ENCODE peak calls at places on chromosomes 12 and 14, in eight cellular contexts. One of them, this sample, is unnamed.

GRCh38 chr14:24064091-24064795 is 7.1 kb upstream of the CPNE6 start:
- DNase-seq in tibial artery: no peak
- DNase-seq in body of pancreas: no peak
- DNase-seq in neural progenitor cell: no peak
- DNase-seq in A549: no peak
- DNase-seq in IMR-90: no peak
- DNase-seq in stomach: no peak
- DNase-seq in fibroblast of lung: no peak
- DNase-seq in this sample: no peak

GRCh38 chr12:389138-390096 is at the start of gene KDM5A:
- DNase-seq in tibial artery: peak; percentile 94
- DNase-seq in body of pancreas: peak; percentile 89
- DNase-seq in neural progenitor cell: peak; percentile 97
- DNase-seq in A549: peak; percentile 97
- DNase-seq in IMR-90: peak; percentile 94
- DNase-seq in stomach: peak; percentile 92
- DNase-seq in fibroblast of lung: peak; percentile 96
- DNase-seq in this sample: peak; percentile 93

GRCh38 chr12:18363321-18363720 is 102.0 kb downstream of the PIK3C2G start:
- DNase-seq in tibial artery: no peak
- DNase-seq in body of pancreas: no peak
- DNase-seq in neural progenitor cell: peak; percentile 33
- DNase-seq in A549: no peak
- DNase-seq in IMR-90: no peak
- DNase-seq in stomach: no peak
- DNase-seq in fibroblast of lung: no peak
- DNase-seq in this sample: no peak

GRCh38 chr14:96824283-96824682 is 27.1 kb downstream of the VRK1 start:
- DNase-seq in tibial artery: no peak
- DNase-seq in body of pancreas: no peak
- DNase-seq in neural progenitor cell: no peak
- DNase-seq in A549: no peak
- DNase-seq in IMR-90: peak; percentile 83
- DNase-seq in stomach: no peak
- DNase-seq in fibroblast of lung: peak; percentile 76
- DNase-seq in this sample: no peak

GRCh38 chr12:132319359-132319950 is 9.9 kb downstream of the GALNT9 start:
- DNase-seq in tibial artery: no peak
- DNase-seq in body of pancreas: no peak
- DNase-seq in neural progenitor cell: no peak
- DNase-seq in A549: no peak
- DNase-seq in IMR-90: no peak
- DNase-seq in stomach: no peak
- DNase-seq in fibroblast of lung: no peak
- DNase-seq in this sample: no peak

GRCh38 chr14:81162941-81163340 is 57.8 kb downstream of the GTF2A1 start:
- DNase-seq in tibial artery: no peak
- DNase-seq in body of pancreas: no peak
- DNase-seq in neural progenitor cell: no peak
- DNase-seq in A549: peak; percentile 40
- DNase-seq in IMR-90: peak; percentile 34
- DNase-seq in stomach: no peak
- DNase-seq in fibroblast of lung: no peak
- DNase-seq in this sample: no peak

GRCh38 chr12:124716208-124717141 is 147.2 kb downstream of the SCARB1 start:
- DNase-seq in tibial artery: no peak
- DNase-seq in body of pancreas: no peak
- DNase-seq in neural progenitor cell: no peak
- DNase-seq in A549: no peak
- DNase-seq in IMR-90: no peak
- DNase-seq in stomach: peak; percentile 55
- DNase-seq in fibroblast of lung: no peak
- DNase-seq in this sample: no peak

GRCh38 chr12:114447274-114447716 is 41.4 kb upstream of the TBX5 start:
- DNase-seq in tibial artery: no peak
- DNase-seq in body of pancreas: no peak
- DNase-seq in neural progenitor cell: peak; percentile 58
- DNase-seq in A549: no peak
- DNase-seq in IMR-90: no peak
- DNase-seq in stomach: no peak
- DNase-seq in fibroblast of lung: no peak
- DNase-seq in this sample: no peak

GRCh38 chr14:104573930-104574329 is 5.6 kb upstream of the C14orf180 start:
- DNase-seq in tibial artery: no peak
- DNase-seq in body of pancreas: no peak
- DNase-seq in neural progenitor cell: peak; percentile 55
- DNase-seq in A549: no peak
- DNase-seq in IMR-90: no peak
- DNase-seq in stomach: no peak
- DNase-seq in fibroblast of lung: no peak
- DNase-seq in this sample: no peak

GRCh38 chr14:21107360-21107781 is 6.5 kb downstream of the TMEM253 start:
- DNase-seq in tibial artery: no peak
- DNase-seq in body of pancreas: no peak
- DNase-seq in neural progenitor cell: no peak
- DNase-seq in A549: peak; percentile 73
- DNase-seq in IMR-90: peak; percentile 48
- DNase-seq in stomach: no peak
- DNase-seq in fibroblast of lung: peak; percentile 46
- DNase-seq in this sample: peak; percentile 44

GRCh38 chr12:89454080-89454848 is 70.3 kb downstream of the GALNT4 start:
- DNase-seq in tibial artery: no peak
- DNase-seq in body of pancreas: no peak
- DNase-seq in neural progenitor cell: peak; percentile 15
- DNase-seq in A549: no peak
- DNase-seq in IMR-90: no peak
- DNase-seq in stomach: no peak
- DNase-seq in fibroblast of lung: no peak
- DNase-seq in this sample: no peak

GRCh38 chr14:97253756-97254155 is 456.6 kb downstream of the VRK1 start:
- DNase-seq in tibial artery: no peak
- DNase-seq in body of pancreas: no peak
- DNase-seq in neural progenitor cell: no peak
- DNase-seq in A549: no peak
- DNase-seq in IMR-90: no peak
- DNase-seq in stomach: no peak
- DNase-seq in fibroblast of lung: no peak
- DNase-seq in this sample: no peak

GRCh38 chr12:9707864-9708808 is 24.8 kb downstream of the CLECL1 start:
- DNase-seq in tibial artery: no peak
- DNase-seq in body of pancreas: peak; percentile 57
- DNase-seq in neural progenitor cell: peak; percentile 72
- DNase-seq in A549: peak; percentile 68
- DNase-seq in IMR-90: peak; percentile 65
- DNase-seq in stomach: peak; percentile 58
- DNase-seq in fibroblast of lung: peak; percentile 39
- DNase-seq in this sample: peak; percentile 56

GRCh38 chr12:124687695-124688301 is 120.4 kb upstream of the NCOR2 start:
- DNase-seq in tibial artery: no peak
- DNase-seq in body of pancreas: no peak
- DNase-seq in neural progenitor cell: peak; percentile 53
- DNase-seq in A549: no peak
- DNase-seq in IMR-90: no peak
- DNase-seq in stomach: no peak
- DNase-seq in fibroblast of lung: peak; percentile 48
- DNase-seq in this sample: peak; percentile 26

GRCh38 chr12:113235976-113236375 is 14.7 kb downstream of the TPCN1 start:
- DNase-seq in tibial artery: no peak
- DNase-seq in body of pancreas: no peak
- DNase-seq in neural progenitor cell: no peak
- DNase-seq in A549: no peak
- DNase-seq in IMR-90: no peak
- DNase-seq in stomach: peak; percentile 4
- DNase-seq in fibroblast of lung: no peak
- DNase-seq in this sample: no peak
- H3K27ac ChIP-seq in tibial artery: peak overlapping the region; percentile 82
- H3K27ac ChIP-seq in body of pancreas: no peak overlapping the region
- H3K27ac ChIP-seq in neural progenitor cell: no peak overlapping the region
- H3K27ac ChIP-seq in A549: no peak overlapping the region
- H3K27ac ChIP-seq in IMR-90: no peak overlapping the region
- H3K27ac ChIP-seq in stomach: no peak overlapping the region
- H3K27ac ChIP-seq in fibroblast of lung: no peak overlapping the region
- H3K27ac ChIP-seq in this sample: peak overlapping the region; percentile 92

GRCh38 chr14:45198551-45198950 is 54.5 kb downstream of the MIS18BP1 start:
- DNase-seq in tibial artery: no peak
- DNase-seq in body of pancreas: no peak
- DNase-seq in neural progenitor cell: no peak
- DNase-seq in A549: no peak
- DNase-seq in IMR-90: peak; percentile 49
- DNase-seq in stomach: no peak
- DNase-seq in fibroblast of lung: peak; percentile 96
- DNase-seq in this sample: no peak
- H3K27ac ChIP-seq in tibial artery: no peak overlapping the region
- H3K27ac ChIP-seq in body of pancreas: no peak overlapping the region
- H3K27ac ChIP-seq in neural progenitor cell: peak overlapping the region; percentile 56
- H3K27ac ChIP-seq in A549: no peak overlapping the region
- H3K27ac ChIP-seq in IMR-90: no peak overlapping the region
- H3K27ac ChIP-seq in stomach: no peak overlapping the region
- H3K27ac ChIP-seq in fibroblast of lung: no peak overlapping the region
- H3K27ac ChIP-seq in this sample: no peak overlapping the region

DNA sequence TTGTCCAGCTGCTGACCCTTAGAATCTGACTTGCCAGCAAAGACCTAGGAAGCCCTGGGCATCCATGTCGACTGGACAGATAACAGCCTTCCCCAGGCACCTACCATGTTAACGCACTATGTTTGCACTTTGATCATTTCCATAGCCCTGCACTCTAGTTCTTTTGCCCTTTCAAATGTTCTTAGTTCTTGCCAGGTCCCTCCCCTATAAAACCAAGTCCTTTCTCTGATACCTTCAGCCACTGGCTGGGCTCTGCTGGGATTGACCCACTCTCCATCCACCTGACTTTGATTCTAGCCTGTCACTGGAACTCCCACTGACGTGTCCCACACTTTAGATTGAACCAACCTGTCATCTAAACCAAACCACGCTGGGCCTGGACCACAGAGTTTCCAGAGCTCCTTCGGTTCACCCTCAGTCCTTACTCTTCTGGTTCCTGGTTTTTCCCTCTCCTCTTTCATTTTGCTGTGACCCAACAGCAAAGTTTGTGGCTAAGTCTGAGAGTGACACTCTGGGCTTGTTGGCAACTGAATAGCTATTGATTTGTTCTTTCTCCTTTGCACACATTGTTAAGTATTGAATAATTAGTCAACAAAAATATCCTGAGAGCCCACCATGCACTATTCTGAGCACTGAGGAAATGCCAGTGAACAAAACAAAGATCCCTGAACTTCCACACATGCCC is 51.8 kb upstream of the STK38L start:
- DNase-seq in tibial artery: no peak
- DNase-seq in body of pancreas: no peak
- DNase-seq in neural progenitor cell: no peak
- DNase-seq in A549: no peak
- DNase-seq in IMR-90: no peak
- DNase-seq in stomach: no peak
- DNase-seq in fibroblast of lung: no peak
- DNase-seq in this sample: no peak
- H3K27ac ChIP-seq in tibial artery: peak overlapping the region; percentile 83
- H3K27ac ChIP-seq in body of pancreas: no peak overlapping the region
- H3K27ac ChIP-seq in neural progenitor cell: no peak overlapping the region
- H3K27ac ChIP-seq in A549: peak overlapping the region; percentile 62
- H3K27ac ChIP-seq in IMR-90: peak overlapping the region; percentile 19
- H3K27ac ChIP-seq in stomach: peak overlapping the region; percentile 17
- H3K27ac ChIP-seq in fibroblast of lung: no peak overlapping the region
- H3K27ac ChIP-seq in this sample: no peak overlapping the region

DNA sequence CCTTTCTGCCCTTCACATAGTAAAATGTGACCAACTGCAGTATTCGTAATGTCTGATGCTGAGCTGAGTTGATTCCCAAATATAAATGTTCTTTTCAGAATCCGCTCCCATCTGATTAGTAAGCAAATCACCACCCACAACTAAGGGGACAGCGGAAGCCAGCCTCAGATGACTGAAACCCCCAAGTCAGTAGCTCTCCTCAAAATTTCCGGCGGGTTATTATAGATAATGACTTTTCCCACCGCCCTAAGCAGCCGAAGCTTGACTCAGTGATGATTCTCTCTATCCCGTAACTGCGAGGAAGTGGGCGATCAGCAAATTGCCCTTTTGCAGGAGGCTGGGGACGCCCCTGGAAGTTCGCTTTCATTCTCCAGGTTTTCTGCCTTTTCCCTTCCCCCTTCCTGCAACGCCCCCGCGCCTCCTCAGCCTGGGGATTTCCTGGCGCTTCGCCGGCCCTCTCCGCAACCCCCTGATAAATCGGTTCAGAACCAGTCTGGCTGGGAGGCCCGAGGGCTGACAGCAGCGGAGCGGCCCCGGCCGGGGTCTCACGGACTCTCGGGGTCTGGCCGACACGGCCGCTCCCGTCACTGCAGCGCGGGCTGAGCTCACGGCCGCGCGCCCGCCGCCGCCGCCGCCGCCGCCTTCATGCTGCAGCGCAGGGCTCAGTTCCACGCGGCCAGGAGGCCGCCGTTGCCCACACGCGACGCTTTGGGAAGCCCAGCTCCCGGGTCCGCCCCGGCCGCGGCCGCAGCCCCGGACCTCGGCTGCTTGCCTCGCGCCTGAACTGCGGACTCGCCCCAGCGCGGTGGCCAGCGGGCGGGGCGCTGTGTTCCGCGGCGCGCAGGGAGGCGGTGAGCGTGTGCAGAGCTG is at the start of gene LRFN5:
- DNase-seq in tibial artery: no peak
- DNase-seq in body of pancreas: no peak
- DNase-seq in neural progenitor cell: peak; percentile 67
- DNase-seq in A549: no peak
- DNase-seq in IMR-90: peak; percentile 49
- DNase-seq in stomach: no peak
- DNase-seq in fibroblast of lung: peak; percentile 53
- DNase-seq in this sample: peak; percentile 21
- H3K27ac ChIP-seq in tibial artery: peak within 1 kb of the TSS; percentile 7
- H3K27ac ChIP-seq in body of pancreas: no peak within 1 kb of the TSS
- H3K27ac ChIP-seq in neural progenitor cell: no peak within 1 kb of the TSS
- H3K27ac ChIP-seq in A549: no peak within 1 kb of the TSS
- H3K27ac ChIP-seq in IMR-90: peak within 1 kb of the TSS; percentile 17
- H3K27ac ChIP-seq in stomach: peak within 1 kb of the TSS; percentile 41
- H3K27ac ChIP-seq in fibroblast of lung: no peak within 1 kb of the TSS
- H3K27ac ChIP-seq in this sample: no peak within 1 kb of the TSS

GRCh38 chr14:48936881-48937280 is 649.3 kb downstream of the RPS29 start:
- DNase-seq in tibial artery: no peak
- DNase-seq in body of pancreas: no peak
- DNase-seq in neural progenitor cell: no peak
- DNase-seq in A549: no peak
- DNase-seq in IMR-90: peak; percentile 4
- DNase-seq in stomach: no peak
- DNase-seq in fibroblast of lung: peak; percentile 59
- DNase-seq in this sample: no peak
- H3K27ac ChIP-seq in tibial artery: no peak overlapping the region
- H3K27ac ChIP-seq in body of pancreas: no peak overlapping the region
- H3K27ac ChIP-seq in neural progenitor cell: peak overlapping the region; percentile 15
- H3K27ac ChIP-seq in A549: no peak overlapping the region
- H3K27ac ChIP-seq in IMR-90: no peak overlapping the region
- H3K27ac ChIP-seq in stomach: no peak overlapping the region
- H3K27ac ChIP-seq in fibroblast of lung: no peak overlapping the region
- H3K27ac ChIP-seq in this sample: no peak overlapping the region

This sample was measured in colonic mucosa.